ENCODE peak calls at places on chromosomes 16 and 17, in six cellular contexts. One of them, this sample, is unnamed.
A peak's percentile ranks its signal among the peaks of the same experiment; 100 is the strongest.

GRCh38 chr17:15926039-15926740 is 18.7 kb upstream of the ADORA2B start:
- DNase-seq in DND-41: no peak
- DNase-seq in left ventricle myocardium inferior: no peak
- DNase-seq in heart right ventricle: peak; percentile 35
- DNase-seq in aorta: no peak
- DNase-seq in BE2C: no peak
- DNase-seq in this sample: no peak

GRCh38 chr17:61986898-61987297 is 59.1 kb upstream of the INTS2 start:
- DNase-seq in DND-41: no peak
- DNase-seq in left ventricle myocardium inferior: no peak
- DNase-seq in heart right ventricle: no peak
- DNase-seq in aorta: no peak
- DNase-seq in BE2C: no peak
- DNase-seq in this sample: no peak

GRCh38 chr16:30603945-30604315 is 6.3 kb downstream of the ZNF689 start:
- DNase-seq in DND-41: no peak
- DNase-seq in left ventricle myocardium inferior: no peak
- DNase-seq in heart right ventricle: no peak
- DNase-seq in aorta: no peak
- DNase-seq in BE2C: no peak
- DNase-seq in this sample: no peak

GRCh38 chr17:82929011-82929622 is 89.3 kb upstream of the ZNF750 start:
- DNase-seq in DND-41: no peak
- DNase-seq in left ventricle myocardium inferior: peak; percentile 11
- DNase-seq in heart right ventricle: no peak
- DNase-seq in aorta: peak; percentile 39
- DNase-seq in BE2C: no peak
- DNase-seq in this sample: peak; percentile 51

GRCh38 chr17:36703860-36704266 is 102.5 kb downstream of the MRM1 start:
- DNase-seq in DND-41: peak; percentile 61
- DNase-seq in left ventricle myocardium inferior: peak; percentile 39
- DNase-seq in heart right ventricle: peak; percentile 48
- DNase-seq in aorta: no peak
- DNase-seq in BE2C: no peak
- DNase-seq in this sample: no peak

GRCh38 chr17:4394208-4395110 is 28.0 kb upstream of the UBE2G1 start:
- DNase-seq in DND-41: no peak
- DNase-seq in left ventricle myocardium inferior: no peak
- DNase-seq in heart right ventricle: no peak
- DNase-seq in aorta: no peak
- DNase-seq in BE2C: no peak
- DNase-seq in this sample: no peak

GRCh38 chr17:63549946-63550815 is at the start of gene DCAF7:
- DNase-seq in DND-41: peak; percentile 100
- DNase-seq in left ventricle myocardium inferior: peak; percentile 99
- DNase-seq in heart right ventricle: peak; percentile 97
- DNase-seq in aorta: peak; percentile 100
- DNase-seq in BE2C: peak; percentile 100
- DNase-seq in this sample: peak; percentile 100

GRCh38 chr17:72901098-72901497 is 191.4 kb downstream of the SLC39A11 start:
- DNase-seq in DND-41: no peak
- DNase-seq in left ventricle myocardium inferior: no peak
- DNase-seq in heart right ventricle: no peak
- DNase-seq in aorta: no peak
- DNase-seq in BE2C: no peak
- DNase-seq in this sample: no peak

GRCh38 chr17:48869821-48870318 is 22.7 kb upstream of the ATP5MC1 start:
- DNase-seq in DND-41: no peak
- DNase-seq in left ventricle myocardium inferior: no peak
- DNase-seq in heart right ventricle: no peak
- DNase-seq in aorta: no peak
- DNase-seq in BE2C: no peak
- DNase-seq in this sample: no peak

GRCh38 chr17:41835800-41836549 is at the start of gene NT5C3B:
- DNase-seq in DND-41: peak; percentile 59
- DNase-seq in left ventricle myocardium inferior: peak; percentile 65
- DNase-seq in heart right ventricle: peak; percentile 71
- DNase-seq in aorta: peak; percentile 73
- DNase-seq in BE2C: peak; percentile 81
- DNase-seq in this sample: peak; percentile 78

GRCh38 chr17:63930951-63931575 is 1.1 kb downstream of the CD79B start:
- DNase-seq in DND-41: peak; percentile 47
- DNase-seq in left ventricle myocardium inferior: peak; percentile 77
- DNase-seq in heart right ventricle: peak; percentile 77
- DNase-seq in aorta: peak; percentile 86
- DNase-seq in BE2C: no peak
- DNase-seq in this sample: peak; percentile 68

GRCh38 chr16:83814654-83814985 is 6.8 kb downstream of the HSBP1 start:
- DNase-seq in DND-41: no peak
- DNase-seq in left ventricle myocardium inferior: no peak
- DNase-seq in heart right ventricle: no peak
- DNase-seq in aorta: no peak
- DNase-seq in BE2C: no peak
- DNase-seq in this sample: peak; percentile 17

GRCh38 chr17:83024205-83024971 is 55.0 kb upstream of the METRNL start:
- DNase-seq in DND-41: no peak
- DNase-seq in left ventricle myocardium inferior: no peak
- DNase-seq in heart right ventricle: no peak
- DNase-seq in aorta: no peak
- DNase-seq in BE2C: no peak
- DNase-seq in this sample: no peak

GRCh38 chr16:79597775-79598174 is 2.8 kb downstream of the MAF start:
- DNase-seq in DND-41: no peak
- DNase-seq in left ventricle myocardium inferior: no peak
- DNase-seq in heart right ventricle: no peak
- DNase-seq in aorta: no peak
- DNase-seq in BE2C: no peak
- DNase-seq in this sample: no peak
- H3K4me3 ChIP-seq in DND-41: no peak overlapping the region
- H3K4me3 ChIP-seq in left ventricle myocardium inferior: peak overlapping the region; percentile 79
- H3K4me3 ChIP-seq in heart right ventricle: peak overlapping the region; percentile 36
- H3K4me3 ChIP-seq in aorta: peak overlapping the region; percentile 73
- H3K4me3 ChIP-seq in BE2C: no peak overlapping the region
- H3K4me3 ChIP-seq in this sample: peak overlapping the region; percentile 63

DNA sequence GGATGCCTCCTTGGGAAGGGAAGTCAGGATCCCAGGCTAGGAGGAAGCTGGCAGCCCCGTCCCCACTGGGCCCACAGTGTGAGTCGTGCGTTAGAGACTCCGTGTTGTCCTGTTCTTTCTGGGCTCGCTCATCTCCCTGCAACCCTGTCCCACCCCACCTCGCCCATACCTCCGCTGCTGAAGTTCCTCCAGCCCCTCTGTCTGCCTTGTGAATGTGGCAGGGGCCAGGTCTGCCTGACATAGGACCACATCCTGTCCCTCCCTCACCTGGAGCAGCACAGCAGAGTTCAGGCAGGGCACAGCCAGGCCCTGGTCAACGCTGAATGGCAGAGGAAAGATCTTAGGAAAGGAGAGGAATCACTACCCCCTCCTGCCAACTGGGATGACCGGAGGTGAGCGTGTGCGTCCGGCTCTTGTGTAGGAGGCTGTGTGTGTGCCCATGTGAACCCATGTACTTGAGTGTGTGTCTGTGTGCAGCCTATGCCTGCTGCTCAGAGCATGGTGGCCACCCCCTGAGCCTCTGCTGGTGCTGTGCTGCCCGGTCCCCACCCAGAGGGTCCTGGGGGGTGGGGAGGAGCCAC is 12.8 kb downstream of the KCNJ18 start:
- DNase-seq in DND-41: no peak
- DNase-seq in left ventricle myocardium inferior: no peak
- DNase-seq in heart right ventricle: no peak
- DNase-seq in aorta: no peak
- DNase-seq in BE2C: no peak
- DNase-seq in this sample: peak; percentile 62
- H3K9me3 ChIP-seq in DND-41: peaks cover 9% of the 10 kb centered on the region
- H3K9me3 ChIP-seq in left ventricle myocardium inferior: no peaks in the 10 kb centered on the region
- H3K9me3 ChIP-seq in heart right ventricle: no peaks in the 10 kb centered on the region
- H3K9me3 ChIP-seq in aorta: no peaks in the 10 kb centered on the region
- H3K9me3 ChIP-seq in BE2C: no peaks in the 10 kb centered on the region
- H3K9me3 ChIP-seq in this sample: no peaks in the 10 kb centered on the region

GRCh38 chr16:70692130-70692470 is 6.2 kb upstream of the MTSS2 start:
- DNase-seq in DND-41: no peak
- DNase-seq in left ventricle myocardium inferior: no peak
- DNase-seq in heart right ventricle: no peak
- DNase-seq in aorta: no peak
- DNase-seq in BE2C: no peak
- DNase-seq in this sample: no peak
- H3K4me1 ChIP-seq in DND-41: no peaks in the 10 kb centered on the region
- H3K4me1 ChIP-seq in left ventricle myocardium inferior: peaks cover 100% of the 10 kb centered on the region
- H3K4me1 ChIP-seq in heart right ventricle: peaks cover 68% of the 10 kb centered on the region
- H3K4me1 ChIP-seq in aorta: no peaks in the 10 kb centered on the region
- H3K4me1 ChIP-seq in BE2C: peaks cover 74% of the 10 kb centered on the region
- H3K4me1 ChIP-seq in this sample: peaks cover 98% of the 10 kb centered on the region

GRCh38 chr17:78723001-78723796 is 58.9 kb downstream of the CYTH1 start:
- DNase-seq in DND-41: no peak
- DNase-seq in left ventricle myocardium inferior: peak; percentile 41
- DNase-seq in heart right ventricle: peak; percentile 55
- DNase-seq in aorta: peak; percentile 66
- DNase-seq in BE2C: peak; percentile 90
- DNase-seq in this sample: no peak
- H3K4me3 ChIP-seq in DND-41: no peak overlapping the region
- H3K4me3 ChIP-seq in left ventricle myocardium inferior: peak overlapping the region; percentile 61
- H3K4me3 ChIP-seq in heart right ventricle: peak overlapping the region; percentile 22
- H3K4me3 ChIP-seq in aorta: no peak overlapping the region
- H3K4me3 ChIP-seq in BE2C: peak overlapping the region; percentile 89
- H3K4me3 ChIP-seq in this sample: peak overlapping the region; percentile 51

GRCh38 chr16:35750157-35750689 is 2290.8 kb downstream of the TP53TG3F start:
- DNase-seq in DND-41: no peak
- DNase-seq in left ventricle myocardium inferior: no peak
- DNase-seq in heart right ventricle: no peak
- DNase-seq in aorta: no peak
- DNase-seq in BE2C: no peak
- DNase-seq in this sample: no peak
- H3K9me3 ChIP-seq in DND-41: peaks cover 64% of the 10 kb centered on the region
- H3K9me3 ChIP-seq in left ventricle myocardium inferior: no peaks in the 10 kb centered on the region
- H3K9me3 ChIP-seq in heart right ventricle: peaks cover 91% of the 10 kb centered on the region
- H3K9me3 ChIP-seq in aorta: no peaks in the 10 kb centered on the region
- H3K9me3 ChIP-seq in BE2C: no peaks in the 10 kb centered on the region
- H3K9me3 ChIP-seq in this sample: peaks cover 9% of the 10 kb centered on the region

DNA sequence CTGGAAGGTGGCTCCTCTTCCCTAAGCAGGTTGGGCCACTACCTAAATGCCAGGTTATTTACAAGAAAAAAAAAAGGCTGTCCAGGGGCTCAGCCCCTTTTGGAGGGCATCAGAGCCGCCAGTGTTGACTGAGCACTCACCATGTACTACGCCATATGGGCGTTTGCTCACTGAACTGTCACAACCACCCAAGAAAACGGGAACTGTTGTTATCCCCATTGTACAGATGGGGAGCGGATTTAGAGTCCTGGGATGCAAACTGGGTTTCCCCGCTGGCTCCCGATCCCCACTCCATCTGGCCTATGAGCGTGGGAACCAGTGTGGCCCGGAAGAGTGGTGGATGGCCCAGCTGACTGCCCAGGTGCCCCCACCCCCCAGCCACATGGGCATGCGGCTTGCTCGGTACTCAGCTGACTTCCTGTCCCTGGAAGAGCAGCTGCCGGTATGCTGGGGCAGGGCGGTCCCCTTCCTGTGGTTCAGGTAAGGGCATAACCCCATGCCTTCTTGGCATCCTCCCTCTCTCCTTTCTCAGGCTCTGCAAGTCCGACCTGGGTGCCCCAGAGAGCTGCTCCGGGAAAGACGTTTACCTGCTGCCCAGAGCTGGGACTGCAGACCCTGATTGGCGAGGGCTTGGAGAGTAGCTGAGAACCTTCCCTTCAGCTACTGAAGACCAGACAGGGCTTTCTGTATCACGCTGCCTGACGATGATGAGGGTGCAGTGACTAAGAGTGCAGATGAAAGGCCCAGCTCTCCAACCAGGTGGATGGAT is 16.3 kb downstream of the SOCS3 start:
- DNase-seq in DND-41: peak; percentile 77
- DNase-seq in left ventricle myocardium inferior: no peak
- DNase-seq in heart right ventricle: no peak
- DNase-seq in aorta: peak; percentile 73
- DNase-seq in BE2C: no peak
- DNase-seq in this sample: no peak
- H3K4me1 ChIP-seq in DND-41: peaks cover 13% of the 10 kb centered on the region
- H3K4me1 ChIP-seq in left ventricle myocardium inferior: peaks cover 55% of the 10 kb centered on the region
- H3K4me1 ChIP-seq in heart right ventricle: peaks cover 17% of the 10 kb centered on the region
- H3K4me1 ChIP-seq in aorta: no peaks in the 10 kb centered on the region
- H3K4me1 ChIP-seq in BE2C: no peaks in the 10 kb centered on the region
- H3K4me1 ChIP-seq in this sample: peaks cover 28% of the 10 kb centered on the region

GRCh38 chr16:2090481-2090797 is 42.7 kb downstream of the TSC2 start:
- DNase-seq in DND-41: no peak
- DNase-seq in left ventricle myocardium inferior: no peak
- DNase-seq in heart right ventricle: peak; percentile 58
- DNase-seq in aorta: no peak
- DNase-seq in BE2C: no peak
- DNase-seq in this sample: no peak

GRCh38 chr16:2093793-2094192 is 41.9 kb downstream of the PKD1 start:
- DNase-seq in DND-41: no peak
- DNase-seq in left ventricle myocardium inferior: no peak
- DNase-seq in heart right ventricle: no peak
- DNase-seq in aorta: no peak
- DNase-seq in BE2C: no peak
- DNase-seq in this sample: no peak

GRCh38 chr16:2092866-2093265 is 42.8 kb downstream of the PKD1 start:
- DNase-seq in DND-41: no peak
- DNase-seq in left ventricle myocardium inferior: no peak
- DNase-seq in heart right ventricle: no peak
- DNase-seq in aorta: no peak
- DNase-seq in BE2C: no peak
- DNase-seq in this sample: no peak

GRCh38 chr16:2090819-2091721 is 43.3 kb downstream of the TSC2 start:
- DNase-seq in DND-41: no peak
- DNase-seq in left ventricle myocardium inferior: peak; percentile 52
- DNase-seq in heart right ventricle: peak; percentile 73
- DNase-seq in aorta: no peak
- DNase-seq in BE2C: no peak
- DNase-seq in this sample: no peak

GRCh38 chr16:2091722-2092620 is 43.7 kb downstream of the PKD1 start:
- DNase-seq in DND-41: no peak
- DNase-seq in left ventricle myocardium inferior: no peak
- DNase-seq in heart right ventricle: no peak
- DNase-seq in aorta: no peak
- DNase-seq in BE2C: no peak
- DNase-seq in this sample: no peak
- H3K4me3 ChIP-seq in DND-41: no peak overlapping the region
- H3K4me3 ChIP-seq in left ventricle myocardium inferior: peak overlapping the region; percentile 30
- H3K4me3 ChIP-seq in heart right ventricle: no peak overlapping the region
- H3K4me3 ChIP-seq in aorta: no peak overlapping the region
- H3K4me3 ChIP-seq in BE2C: no peak overlapping the region
- H3K4me3 ChIP-seq in this sample: no peak overlapping the region

GRCh38 chr17:27088767-27089078 is 205.2 kb upstream of the WSB1 start:
- DNase-seq in DND-41: no peak
- DNase-seq in left ventricle myocardium inferior: no peak
- DNase-seq in heart right ventricle: no peak
- DNase-seq in aorta: no peak
- DNase-seq in BE2C: no peak
- DNase-seq in this sample: no peak
- H3K9me3 ChIP-seq in DND-41: no peaks in the 10 kb centered on the region
- H3K9me3 ChIP-seq in left ventricle myocardium inferior: no peaks in the 10 kb centered on the region
- H3K9me3 ChIP-seq in heart right ventricle: no peaks in the 10 kb centered on the region
- H3K9me3 ChIP-seq in aorta: no peaks in the 10 kb centered on the region
- H3K9me3 ChIP-seq in BE2C: no peaks in the 10 kb centered on the region
- H3K9me3 ChIP-seq in this sample: no peaks in the 10 kb centered on the region

GRCh38 chr16:4327386-4327781 is 11.5 kb downstream of the GLIS2 start:
- DNase-seq in DND-41: no peak
- DNase-seq in left ventricle myocardium inferior: no peak
- DNase-seq in heart right ventricle: no peak
- DNase-seq in aorta: no peak
- DNase-seq in BE2C: no peak
- DNase-seq in this sample: no peak
- H3K4me1 ChIP-seq in DND-41: no peaks in the 10 kb centered on the region
- H3K4me1 ChIP-seq in left ventricle myocardium inferior: peaks cover 83% of the 10 kb centered on the region
- H3K4me1 ChIP-seq in heart right ventricle: peaks cover 57% of the 10 kb centered on the region
- H3K4me1 ChIP-seq in aorta: peaks cover 2% of the 10 kb centered on the region
- H3K4me1 ChIP-seq in BE2C: peaks cover 16% of the 10 kb centered on the region
- H3K4me1 ChIP-seq in this sample: peaks cover 8% of the 10 kb centered on the region

This sample was measured in tibial artery.